ENCODE peak calls at places on chromosomes 12 and 14, in ten cellular contexts. Z is lower lobe of right lung, Y is Karpas-422, C is adipocyte, W is breast epithelium, U is tibial artery, O is IMR-90, B is MM.1S, X is small intestine, F is mammary epithelial cell. V is an unnamed sample. For H3K4me1 and H3K36me3, the result is how much of the 10 kb centered on the place peaks cover.

GRCh38 chr12:81644503-81644902 is 114.6 kb downstream of the PPFIA2 start:
- DNase-seq in Z (no peak), Y (peak), C (peak), W (no peak), U (no peak), O (peak), B (peak), X (peak), F (peak), V (no peak)

GRCh38 chr14:55706341-55706684 is 126.3 kb downstream of the KTN1 start:
- DNase-seq in Z (no peak), Y (no peak), C (no peak), W (no peak), U (no peak), O (no peak), B (no peak), X (no peak), F (no peak), V (no peak)

GRCh38 chr12:101459642-101460346 is 15.3 kb upstream of the SPIC start:
- DNase-seq in Z (no peak), Y (no peak), C (peak), W (no peak), U (peak), O (peak), B (no peak), X (peak), F (peak), V (no peak)

GRCh38 chr12:15276088-15276698 is 46.1 kb upstream of the PTPRO start:
- DNase-seq in Z (no peak), Y (peak), C (peak), W (no peak), U (no peak), O (peak), B (no peak), X (peak), F (peak), V (no peak)

GRCh38 chr12:109126781-109127180 is 10.4 kb downstream of the ACACB start:
- DNase-seq in Z (no peak), Y (no peak), C (peak), W (no peak), U (no peak), O (peak), B (no peak), X (no peak), F (no peak), V (no peak)

GRCh38 chr12:68832504-68832867 is 24.5 kb downstream of the MDM2 start:
- DNase-seq in Z (no peak), Y (no peak), C (no peak), W (no peak), U (no peak), O (no peak), B (no peak), X (no peak), F (no peak), V (no peak)

GRCh38 chr12:106953352-106954260 is 2.1 kb upstream of the TMEM263 start:
- DNase-seq in Z (no peak), Y (peak), C (no peak), W (no peak), U (no peak), O (peak), B (no peak), X (peak), F (no peak), V (no peak)

GRCh38 chr12:104083769-104084475 is 19.6 kb downstream of the HCFC2 start:
- DNase-seq in Z (no peak), Y (no peak), C (no peak), W (no peak), U (no peak), O (no peak), B (no peak), X (no peak), F (no peak), V (no peak)

GRCh38 chr12:117204146-117204545 is 13.9 kb upstream of the FBXO21 start:
- DNase-seq in Z (no peak), Y (no peak), C (no peak), W (no peak), U (no peak), O (no peak), B (no peak), X (no peak), F (no peak), V (no peak)

GRCh38 chr14:104753528-104754212 is 723 bp downstream of the SIVA1 start:
- DNase-seq in Z (no peak), Y (peak), C (peak), W (no peak), U (no peak), O (no peak), B (no peak), X (peak), F (peak), V (no peak)

GRCh38 chr14:63192085-63192484 is 12.2 kb upstream of the RHOJ start:
- DNase-seq in Z (no peak), Y (peak), C (no peak), W (no peak), U (no peak), O (peak), B (no peak), X (no peak), F (no peak), V (no peak)

GRCh38 chr12:86683568-86683991 is 427.4 kb upstream of the MGAT4C start:
- DNase-seq in Z (no peak), Y (no peak), C (peak), W (no peak), U (no peak), O (peak), B (no peak), X (no peak), F (no peak), V (no peak)

DNA sequence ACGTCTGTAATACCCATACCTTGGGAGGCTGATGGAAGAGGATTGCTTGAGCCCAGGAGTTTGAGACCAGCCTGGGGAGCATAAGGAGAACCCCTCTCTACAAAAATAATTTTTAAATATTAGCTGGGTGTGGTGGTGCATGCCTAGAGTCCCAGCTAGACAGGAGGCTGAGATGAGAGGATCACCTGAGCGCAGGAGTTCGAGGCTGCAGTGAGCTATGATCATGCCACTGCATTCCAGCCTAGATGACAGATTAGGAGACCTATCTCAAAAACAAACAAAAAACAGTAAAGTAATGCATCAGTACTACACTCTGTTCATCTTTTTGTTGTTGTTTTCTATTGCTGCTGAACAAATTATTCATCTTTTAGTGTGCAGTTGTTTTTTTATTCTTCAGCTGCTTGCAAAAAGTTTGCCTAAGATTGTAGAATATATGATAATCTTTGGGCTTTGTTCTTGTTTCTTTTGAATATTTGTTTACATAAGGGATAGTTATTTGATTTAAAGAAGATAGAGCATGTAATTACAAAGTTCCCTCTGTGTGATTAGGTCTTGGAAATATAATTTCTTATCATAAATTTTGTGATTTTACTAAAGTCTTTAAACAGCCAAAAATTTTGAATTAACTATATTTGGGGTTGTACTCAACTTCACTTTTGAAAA is 8.2 kb downstream of the ARHGAP5 start:
- DNase-seq in Z (no peak), Y (no peak), C (no peak), W (no peak), U (no peak), O (no peak), B (no peak), X (no peak), F (no peak), V (no peak)
- H3K4me1 ChIP-seq in Z (under half), Y (half or more), C (under half), W (under half), U (under half), O (under half), B (under half), X (under half), F (under half), V (under half)

GRCh38 chr12:57896437-57897201 is 44.7 kb upstream of the ATP23 start:
- DNase-seq in Z (peak), Y (no peak), C (peak), W (peak), U (peak), O (peak), B (peak), X (peak), F (no peak), V (peak)

GRCh38 chr12:57893460-57894353 is 47.2 kb upstream of the CTDSP2 start:
- DNase-seq in Z (peak), Y (no peak), C (peak), W (peak), U (peak), O (peak), B (no peak), X (peak), F (no peak), V (peak)

GRCh38 chr12:57896139-57896436 is 45.3 kb upstream of the ATP23 start:
- DNase-seq in Z (no peak), Y (no peak), C (peak), W (no peak), U (no peak), O (no peak), B (no peak), X (no peak), F (no peak), V (no peak)

GRCh38 chr12:57894577-57895292 is 46.6 kb upstream of the ATP23 start:
- DNase-seq in Z (no peak), Y (no peak), C (peak), W (no peak), U (no peak), O (no peak), B (no peak), X (no peak), F (no peak), V (no peak)

DNA sequence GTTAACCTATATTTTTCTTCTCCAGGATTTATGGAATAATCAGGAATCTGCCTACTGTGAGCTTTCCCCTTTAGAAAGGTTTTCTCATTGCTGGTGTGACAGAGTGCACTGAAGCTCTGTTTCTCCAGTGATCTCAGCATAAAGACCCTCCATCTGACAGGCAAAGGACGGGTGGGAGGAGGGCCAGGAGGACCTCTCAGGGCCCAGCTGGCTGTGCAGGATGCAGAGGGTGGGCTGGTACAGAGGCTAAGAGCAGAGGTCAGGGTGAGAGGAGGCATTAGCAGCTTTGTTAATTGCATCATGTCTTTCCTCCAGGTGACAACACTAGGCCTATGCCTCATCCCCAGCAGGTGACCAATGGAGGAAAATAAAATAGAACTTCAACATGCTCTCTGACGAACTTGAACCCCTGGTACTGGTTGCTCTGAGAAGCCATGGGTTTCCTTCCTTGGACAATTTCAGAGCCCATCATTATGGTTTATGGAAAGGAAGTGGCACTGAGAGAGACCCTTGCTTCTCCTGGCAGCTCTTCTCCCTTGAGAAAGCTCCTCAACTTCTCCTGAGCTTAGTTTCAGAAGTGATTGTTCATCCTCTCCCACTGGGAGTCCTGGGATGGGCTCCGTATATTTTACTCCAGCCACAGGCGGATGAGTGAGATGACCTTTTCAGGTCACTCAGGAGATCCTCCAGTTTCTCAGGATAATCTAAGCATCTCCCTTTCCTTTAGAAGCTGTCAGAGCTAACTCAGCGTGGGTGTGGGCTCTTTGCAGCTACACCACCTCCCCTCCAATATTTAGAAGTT is 45.8 kb upstream of the ATP23 start:
- DNase-seq in Z (no peak), Y (no peak), C (peak), W (no peak), U (no peak), O (peak), B (no peak), X (no peak), F (no peak), V (no peak)
- H3K36me3 ChIP-seq in Z (under half), Y (under half), C (under half), W (under half), U (under half), O (under half), B (under half), X (under half), F (under half), V (under half)

DNA sequence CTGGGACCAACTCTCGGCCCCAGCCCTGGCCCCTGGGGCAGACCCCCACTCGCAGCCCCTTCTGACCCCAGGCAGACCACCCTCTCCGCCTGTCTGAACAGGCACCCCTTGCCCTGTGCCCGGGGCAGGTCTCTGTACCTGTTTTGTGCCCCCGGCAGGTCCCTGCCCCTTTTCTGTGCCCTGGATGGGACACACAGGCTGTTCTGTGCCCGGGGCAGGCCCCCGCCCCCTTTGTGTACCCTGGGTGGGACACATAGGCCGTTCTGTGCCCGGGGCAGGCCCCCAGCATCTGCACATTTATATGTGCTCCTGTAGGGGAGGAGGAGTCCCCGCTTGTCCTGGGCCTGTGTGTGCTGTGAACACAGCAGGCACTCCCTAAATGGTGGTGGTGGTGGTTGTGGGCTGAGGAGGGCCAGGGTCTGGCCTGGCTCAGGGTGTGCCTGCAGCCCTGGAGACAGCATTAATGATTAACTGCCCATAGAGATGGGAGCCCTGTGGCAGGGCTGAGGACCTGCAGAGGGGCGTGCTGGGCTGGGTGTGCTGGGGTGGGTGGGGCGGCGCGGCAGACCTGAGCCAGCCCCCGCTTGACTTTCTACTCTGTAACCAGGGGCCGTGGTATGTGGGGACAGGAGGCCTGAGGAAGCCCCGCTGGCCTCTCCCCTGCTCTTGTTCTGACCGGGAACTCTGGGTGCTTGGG is 3.7 kb downstream of the FBRSL1 start:
- DNase-seq in Z (no peak), Y (no peak), C (no peak), W (no peak), U (no peak), O (no peak), B (no peak), X (peak), F (no peak), V (no peak)
- H3K4me1 ChIP-seq in Z (half or more), Y (under half), C (under half), W (under half), U (half or more), O (under half), B (under half), X (under half), F (under half), V (under half)

DNA sequence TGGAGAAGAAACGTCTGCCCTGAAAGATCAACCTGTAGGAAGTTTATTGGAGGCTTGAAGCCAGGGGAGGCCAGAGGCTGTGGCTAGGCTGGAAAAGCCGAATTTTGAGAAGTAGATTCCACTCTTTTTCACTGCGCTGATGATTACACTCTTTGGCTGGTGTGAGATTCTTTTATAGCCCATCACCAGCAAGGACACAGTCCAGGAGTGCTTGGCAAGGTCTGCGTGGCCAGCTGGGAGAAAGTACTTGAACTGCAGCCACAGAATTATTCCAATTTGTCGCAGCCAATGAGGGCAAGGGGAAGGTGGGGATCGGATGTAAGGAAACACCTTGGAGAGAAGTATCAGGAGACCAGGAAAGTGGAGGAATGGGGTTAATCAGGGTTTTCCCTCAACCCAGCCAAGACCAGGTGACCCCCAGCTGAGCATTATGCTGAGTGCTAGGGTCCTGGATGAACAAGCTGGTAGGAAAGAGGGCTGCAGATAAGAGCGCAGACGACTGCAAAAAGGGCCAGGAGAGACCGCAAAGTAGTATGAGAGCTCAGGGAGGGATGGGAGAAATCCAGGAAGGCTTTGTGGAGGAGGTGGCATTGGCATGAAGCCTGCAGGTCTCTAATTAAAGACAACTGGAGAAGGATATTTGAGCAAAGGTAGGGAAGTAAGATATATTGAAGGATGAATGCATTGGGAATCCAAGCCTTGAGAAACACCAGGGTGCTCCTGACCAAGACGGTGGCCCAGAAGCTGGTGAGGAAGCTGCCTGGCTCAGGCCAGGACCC is 44.7 kb downstream of the SYNE3 start:
- DNase-seq in Z (no peak), Y (no peak), C (no peak), W (no peak), U (no peak), O (no peak), B (no peak), X (no peak), F (no peak), V (peak)
- H3K36me3 ChIP-seq in Z (half or more), Y (under half), C (half or more), W (under half), U (half or more), O (under half), B (under half), X (under half), F (under half), V (under half)

DNA sequence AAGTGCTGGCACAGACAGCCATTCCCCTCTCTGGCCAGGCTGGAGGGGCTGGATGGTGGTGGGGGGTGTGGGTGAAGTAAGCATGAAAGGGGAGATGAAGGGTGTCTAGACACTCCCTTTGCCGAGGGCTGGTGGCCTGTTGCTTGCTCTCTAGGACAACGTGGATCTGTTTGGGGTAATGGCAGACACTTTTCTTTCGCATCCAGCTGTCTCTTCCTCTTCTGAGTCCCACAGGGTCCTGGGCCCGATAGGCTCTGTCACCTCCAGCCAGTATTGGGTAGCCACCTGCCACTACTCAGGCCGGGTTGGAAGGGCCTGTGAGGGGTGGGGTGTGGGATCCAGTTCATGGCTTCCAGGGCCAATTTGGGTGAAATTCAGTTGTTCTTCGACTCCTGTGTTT is 218.1 kb downstream of the CACNA1C start:
- DNase-seq in Z (no peak), Y (no peak), C (no peak), W (no peak), U (no peak), O (no peak), B (no peak), X (no peak), F (no peak), V (no peak)
- H3K4me1 ChIP-seq in Z (under half), Y (under half), C (half or more), W (under half), U (under half), O (under half), B (under half), X (under half), F (under half), V (under half)

DNA sequence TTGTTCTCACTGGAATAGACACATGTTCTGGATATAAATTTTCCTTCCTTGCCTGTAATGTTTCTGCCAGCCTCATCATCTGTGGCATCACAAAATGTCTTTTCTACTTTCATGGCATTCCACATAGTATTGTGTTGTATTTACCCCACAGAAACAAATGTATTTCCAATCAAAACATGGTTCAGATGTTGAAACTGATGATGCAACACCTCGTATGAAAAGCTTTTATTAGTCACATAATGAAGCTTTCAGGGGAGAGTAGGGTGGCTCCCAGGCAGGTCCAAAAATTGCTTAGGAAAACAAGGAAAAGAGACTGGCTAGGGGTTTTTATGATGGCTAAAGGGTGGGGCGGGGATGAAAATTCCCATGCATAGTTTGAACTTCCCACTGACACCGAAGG is 29.1 kb upstream of the ZNF641 start:
- DNase-seq in Z (no peak), Y (no peak), C (peak), W (no peak), U (no peak), O (no peak), B (no peak), X (no peak), F (peak), V (no peak)
- H3K36me3 ChIP-seq in Z (under half), Y (under half), C (under half), W (under half), U (under half), O (under half), B (under half), X (under half), F (under half), V (under half)

DNA sequence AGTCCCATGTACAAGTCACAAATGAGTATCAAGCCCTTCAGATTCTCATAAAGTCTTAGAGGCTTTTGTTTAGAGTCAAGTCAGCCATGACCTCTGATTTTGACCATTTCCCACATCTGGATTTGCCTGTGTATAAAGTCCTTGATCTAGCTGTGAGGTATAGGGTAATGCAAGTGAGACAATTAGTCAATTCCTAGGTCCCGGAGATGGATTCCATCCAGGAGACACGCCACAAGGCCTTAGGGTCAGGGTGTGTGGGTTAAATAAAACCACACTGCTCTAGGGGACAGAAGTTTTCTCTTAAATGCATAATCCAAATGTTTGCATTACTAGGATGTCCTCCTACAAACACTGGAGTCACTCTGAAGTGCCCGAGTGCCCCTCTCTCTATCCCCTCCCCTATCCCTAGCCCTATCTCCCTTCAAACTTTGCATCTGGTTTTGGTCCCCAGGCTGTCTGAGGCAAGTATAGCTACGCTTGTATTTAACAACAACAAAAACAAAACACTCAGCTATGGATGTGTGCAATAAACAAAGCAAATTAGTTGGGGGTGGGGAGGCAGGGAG is 26.8 kb downstream of the LRIG3 start:
- DNase-seq in Z (no peak), Y (no peak), C (peak), W (no peak), U (no peak), O (peak), B (no peak), X (no peak), F (no peak), V (no peak)
- H3K4me1 ChIP-seq in Z (under half), Y (under half), C (under half), W (under half), U (under half), O (under half), B (under half), X (under half), F (half or more), V (under half)

V was measured in aorta.